ENCODE peak calls at places on chromosome 6, in ten cellular contexts. H, G, Q, L, M, Y, K, Z, N and X are unnamed samples.

GRCh38 chr6:80548496-80548895 is 442.0 kb downstream of the BCKDHB start:
- DNase-seq in H (no peak), G (no peak), Q (no peak), L (no peak), M (no peak), Y (no peak), K (peak), Z (no peak), N (no peak), X (no peak)

GRCh38 chr6:42141603-42142117 is 760 bp downstream of the C6orf132 start:
- DNase-seq in H (peak), G (no peak), Q (no peak), L (peak), M (no peak), Y (no peak), K (no peak), Z (no peak), N (no peak), X (no peak)

GRCh38 chr6:79544299-79544927 is 7.2 kb upstream of the LCA5 start:
- DNase-seq in H (no peak), G (no peak), Q (no peak), L (no peak), M (no peak), Y (no peak), K (peak), Z (no peak), N (no peak), X (no peak)

GRCh38 chr6:83193747-83194582 is 808 bp downstream of the RWDD2A start:
- DNase-seq in H (peak), G (peak), Q (peak), L (peak), M (peak), Y (no peak), K (peak), Z (peak), N (peak), X (peak)

GRCh38 chr6:11462742-11463414 is 74.7 kb upstream of the TMEM170B start:
- DNase-seq in H (no peak), G (no peak), Q (no peak), L (no peak), M (no peak), Y (no peak), K (no peak), Z (no peak), N (no peak), X (no peak)

GRCh38 chr6:155706341-155706740 is 250.7 kb upstream of the NOX3 start:
- DNase-seq in H (no peak), G (no peak), Q (no peak), L (no peak), M (no peak), Y (no peak), K (peak), Z (no peak), N (no peak), X (no peak)

GRCh38 chr6:158970640-158971291 is 29.2 kb downstream of the RSPH3 start:
- DNase-seq in H (no peak), G (peak), Q (no peak), L (no peak), M (no peak), Y (no peak), K (no peak), Z (no peak), N (no peak), X (no peak)

GRCh38 chr6:72789145-72789544 is 167.3 kb downstream of the KCNQ5 start:
- DNase-seq in H (no peak), G (no peak), Q (no peak), L (no peak), M (no peak), Y (no peak), K (no peak), Z (no peak), N (no peak), X (no peak)

GRCh38 chr6:44100088-44100550 is 27.1 kb downstream of the MRPL14 start:
- DNase-seq in H (no peak), G (peak), Q (no peak), L (peak), M (peak), Y (no peak), K (peak), Z (no peak), N (no peak), X (no peak)

GRCh38 chr6:23137596-23137995 is 568.2 kb downstream of the HDGFL1 start:
- DNase-seq in H (no peak), G (no peak), Q (no peak), L (peak), M (no peak), Y (no peak), K (peak), Z (no peak), N (no peak), X (no peak)

GRCh38 chr6:43834528-43835145 is 64.6 kb downstream of the VEGFA start:
- DNase-seq in H (no peak), G (peak), Q (no peak), L (no peak), M (no peak), Y (no peak), K (no peak), Z (no peak), N (no peak), X (no peak)

GRCh38 chr6:167968091-167968490 is 29.4 kb upstream of the KIF25 start:
- DNase-seq in H (peak), G (peak), Q (no peak), L (no peak), M (no peak), Y (no peak), K (no peak), Z (no peak), N (no peak), X (no peak)

GRCh38 chr6:144033816-144034540 is 25.9 kb upstream of the PLAGL1 start:
- DNase-seq in H (no peak), G (peak), Q (no peak), L (peak), M (no peak), Y (no peak), K (peak), Z (no peak), N (no peak), X (no peak)

GRCh38 chr6:16168121-16168520 is 39.2 kb downstream of the MYLIP start:
- DNase-seq in H (no peak), G (no peak), Q (no peak), L (no peak), M (no peak), Y (no peak), K (no peak), Z (no peak), N (no peak), X (no peak)

GRCh38 chr6:63750400-63750799 is 114.8 kb downstream of the PHF3 start:
- DNase-seq in H (no peak), G (no peak), Q (no peak), L (no peak), M (no peak), Y (no peak), K (no peak), Z (no peak), N (no peak), X (no peak)

GRCh38 chr6:45677381-45677992 is 299.8 kb upstream of the SUPT3H start:
- DNase-seq in H (peak), G (no peak), Q (no peak), L (no peak), M (peak), Y (no peak), K (peak), Z (no peak), N (no peak), X (no peak)

GRCh38 chr6:157221049-157221816 is 102.1 kb downstream of the TMEM242 start:
- DNase-seq in H (peak), G (no peak), Q (peak), L (no peak), M (peak), Y (no peak), K (peak), Z (peak), N (peak), X (peak)

GRCh38 chr6:64890609-64891008 is 816.4 kb downstream of the EYS start:
- DNase-seq in H (no peak), G (no peak), Q (no peak), L (no peak), M (no peak), Y (no peak), K (peak), Z (no peak), N (no peak), X (no peak)

GRCh38 chr6:75748743-75749538 is at the start of gene MYO6:
- DNase-seq in H (peak), G (peak), Q (peak), L (peak), M (peak), Y (peak), K (peak), Z (peak), N (peak), X (peak)

GRCh38 chr6:170505306-170505705 is 47.8 kb downstream of the PSMB1 start:
- DNase-seq in H (no peak), G (no peak), Q (no peak), L (no peak), M (no peak), Y (no peak), K (no peak), Z (peak), N (no peak), X (no peak)

GRCh38 chr6:122289721-122290501 is 109.5 kb upstream of the HSF2 start:
- DNase-seq in H (no peak), G (peak), Q (no peak), L (peak), M (no peak), Y (no peak), K (peak), Z (no peak), N (no peak), X (no peak)

GRCh38 chr6:85449388-85449817 is 480 bp upstream of the NT5E start:
- DNase-seq in H (peak), G (peak), Q (no peak), L (no peak), M (peak), Y (no peak), K (peak), Z (peak), N (no peak), X (no peak)

GRCh38 chr6:31541059-31541657 is 645 bp downstream of the DDX39B start:
- DNase-seq in H (peak), G (peak), Q (peak), L (peak), M (peak), Y (no peak), K (peak), Z (no peak), N (no peak), X (no peak)

GRCh38 chr6:35727206-35727934 is 9.5 kb upstream of the ARMC12 start:
- DNase-seq in H (peak), G (peak), Q (peak), L (peak), M (peak), Y (peak), K (peak), Z (peak), N (peak), X (peak)

GRCh38 chr6:90008189-90008907 is 114.1 kb downstream of the GJA10 start:
- DNase-seq in H (no peak), G (no peak), Q (no peak), L (no peak), M (no peak), Y (no peak), K (no peak), Z (no peak), N (no peak), X (no peak)

GRCh38 chr6:48985025-48985424 is 478.0 kb downstream of the MMUT start:
- DNase-seq in H (no peak), G (no peak), Q (no peak), L (no peak), M (no peak), Y (no peak), K (peak), Z (no peak), N (no peak), X (no peak)

GRCh38 chr6:91654844-91655192 is 1067.9 kb upstream of the MAP3K7 start:
- DNase-seq in H (no peak), G (no peak), Q (no peak), L (no peak), M (no peak), Y (no peak), K (no peak), Z (no peak), N (no peak), X (no peak)

GRCh38 chr6:23446394-23447001 is 679.5 kb upstream of the NRSN1 start:
- DNase-seq in H (no peak), G (peak), Q (no peak), L (peak), M (peak), Y (no peak), K (peak), Z (no peak), N (no peak), X (no peak)

GRCh38 chr6:42555477-42556457 is 8.1 kb upstream of the UBR2 start:
- DNase-seq in H (peak), G (peak), Q (no peak), L (peak), M (no peak), Y (no peak), K (peak), Z (no peak), N (no peak), X (no peak)

GRCh38 chr6:141482773-141483172 is 650.0 kb upstream of the GJE1 start:
- DNase-seq in H (no peak), G (no peak), Q (no peak), L (no peak), M (no peak), Y (no peak), K (no peak), Z (no peak), N (no peak), X (no peak)

GRCh38 chr6:52992980-52993379 is 2.1 kb downstream of the GSTA4 start:
- DNase-seq in H (no peak), G (no peak), Q (no peak), L (no peak), M (no peak), Y (no peak), K (peak), Z (no peak), N (no peak), X (no peak)

GRCh38 chr6:11909696-11910132 is 102.4 kb upstream of the HIVEP1 start:
- DNase-seq in H (no peak), G (no peak), Q (no peak), L (no peak), M (no peak), Y (no peak), K (peak), Z (no peak), N (no peak), X (no peak)

GRCh38 chr6:41591859-41592502 is 45.8 kb downstream of the FOXP4 start:
- DNase-seq in H (peak), G (peak), Q (peak), L (peak), M (peak), Y (peak), K (peak), Z (peak), N (peak), X (peak)

GRCh38 chr6:89828988-89829590 is 591 bp upstream of the CASP8AP2 start:
- DNase-seq in H (peak), G (peak), Q (no peak), L (no peak), M (no peak), Y (no peak), K (no peak), Z (no peak), N (no peak), X (no peak)

GRCh38 chr6:28537509-28538140 is 11.9 kb downstream of the GPX5 start:
- DNase-seq in H (no peak), G (peak), Q (no peak), L (peak), M (no peak), Y (no peak), K (peak), Z (no peak), N (no peak), X (no peak)

GRCh38 chr6:71284785-71285184 is 3.8 kb upstream of the OGFRL1 start:
- DNase-seq in H (no peak), G (no peak), Q (peak), L (peak), M (no peak), Y (no peak), K (no peak), Z (no peak), N (no peak), X (no peak)

GRCh38 chr6:152380351-152380767 is 256.8 kb downstream of the SYNE1 start:
- DNase-seq in H (no peak), G (no peak), Q (no peak), L (peak), M (peak), Y (no peak), K (peak), Z (no peak), N (no peak), X (no peak)

DNA sequence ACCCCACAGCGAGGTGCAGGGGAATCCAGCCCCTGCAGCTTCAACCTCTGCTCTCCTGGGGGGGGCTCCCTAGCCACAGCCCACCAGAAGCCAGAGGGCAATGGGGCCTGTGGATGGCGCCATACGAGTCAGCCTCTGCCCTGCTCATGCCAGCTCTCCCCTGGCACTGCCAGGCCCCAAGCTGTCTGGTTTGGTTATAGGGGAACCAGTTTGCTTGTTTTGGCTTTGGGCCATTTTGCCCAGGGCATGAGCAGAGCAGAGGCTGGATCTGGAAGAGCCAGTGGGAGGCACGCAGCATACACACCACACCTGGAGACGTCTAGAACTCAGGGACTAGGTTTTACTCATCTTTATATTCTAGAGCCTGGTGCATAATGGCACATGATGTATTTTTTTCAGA is 66.7 kb upstream of the SLC22A16 start:
- DNase-seq in H (no peak), G (no peak), Q (peak), L (no peak), M (no peak), Y (no peak), K (no peak), Z (no peak), N (no peak), X (no peak)
- H3K27ac ChIP-seq in H (no peak), G (no peak), Q (peak), L (no peak), M (peak), Y (peak), K (no peak), Z (no peak), N (no peak), X (no peak)

GRCh38 chr6:138160329-138161117 is 1.2 kb upstream of the ARFGEF3 start:
- DNase-seq in H (no peak), G (peak), Q (no peak), L (no peak), M (no peak), Y (no peak), K (no peak), Z (no peak), N (no peak), X (no peak)
- H3K4me3 ChIP-seq in H (no peak), G (peak), Q (peak), L (no peak), M (no peak), Y (no peak), K (no peak), Z (no peak), N (no peak), X (no peak)

DNA sequence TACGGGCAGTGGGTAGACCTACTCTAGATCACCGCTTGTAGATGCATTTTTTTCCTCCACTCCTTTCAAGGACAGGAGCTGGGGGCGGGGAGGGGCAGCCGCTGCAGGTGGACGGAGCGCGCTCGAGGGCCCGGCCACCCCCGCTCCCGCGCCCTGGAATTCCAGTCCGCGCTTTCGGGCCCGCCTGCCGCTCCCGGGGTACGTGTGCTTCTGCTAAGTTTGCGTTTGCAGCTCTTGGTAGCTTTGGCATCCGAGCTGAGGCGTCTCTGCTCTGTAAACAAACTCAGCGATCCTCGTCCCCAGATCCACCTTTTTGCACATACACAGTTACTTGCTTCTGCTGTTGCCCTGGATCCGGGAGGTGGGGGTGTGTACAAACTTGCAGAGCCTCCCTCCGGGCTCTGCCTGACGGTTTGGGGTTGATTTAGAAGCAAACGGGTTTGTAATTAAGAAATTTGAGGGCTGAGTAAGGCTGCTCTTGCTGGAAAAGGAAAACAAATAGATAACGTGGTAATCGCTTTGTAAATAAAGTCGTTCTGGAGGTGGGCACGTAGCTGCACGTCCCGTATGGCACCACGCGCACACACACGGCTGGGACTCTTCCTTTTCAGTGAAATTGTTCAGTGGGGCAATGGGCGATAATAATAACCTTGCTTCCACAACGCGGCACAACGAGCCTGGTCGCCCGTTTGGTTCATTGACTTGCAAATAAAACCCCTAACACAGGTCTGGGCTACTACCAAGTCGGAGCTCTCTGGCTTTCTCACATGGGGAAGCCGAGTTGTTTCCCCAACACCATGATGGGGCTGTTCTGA is 998 bp upstream of the CITED2 start:
- DNase-seq in H (peak), G (peak), Q (peak), L (peak), M (peak), Y (peak), K (peak), Z (peak), N (peak), X (peak)
- TF ChIP-seq CTCF in H (no peak), G (peak), Q (no peak), L (peak), M (peak), Y (no peak), K (no peak), Z (no peak), N (no peak), X (no peak)

GRCh38 chr6:2632368-2632767 is 118.4 kb downstream of the MYLK4 start:
- DNase-seq in H (no peak), G (no peak), Q (no peak), L (no peak), M (peak), Y (no peak), K (peak), Z (no peak), N (peak), X (peak)

GRCh38 chr6:2634151-2634964 is 116.4 kb downstream of the MYLK4 start:
- DNase-seq in H (peak), G (peak), Q (peak), L (peak), M (peak), Y (peak), K (peak), Z (peak), N (peak), X (peak)

GRCh38 chr6:2630891-2631458 is 119.7 kb downstream of the MYLK4 start:
- DNase-seq in H (no peak), G (no peak), Q (no peak), L (no peak), M (peak), Y (no peak), K (peak), Z (no peak), N (no peak), X (no peak)

GRCh38 chr6:2633763-2634150 is 117.0 kb downstream of the MYLK4 start:
- DNase-seq in H (no peak), G (no peak), Q (no peak), L (no peak), M (no peak), Y (no peak), K (no peak), Z (no peak), N (no peak), X (no peak)

DNA sequence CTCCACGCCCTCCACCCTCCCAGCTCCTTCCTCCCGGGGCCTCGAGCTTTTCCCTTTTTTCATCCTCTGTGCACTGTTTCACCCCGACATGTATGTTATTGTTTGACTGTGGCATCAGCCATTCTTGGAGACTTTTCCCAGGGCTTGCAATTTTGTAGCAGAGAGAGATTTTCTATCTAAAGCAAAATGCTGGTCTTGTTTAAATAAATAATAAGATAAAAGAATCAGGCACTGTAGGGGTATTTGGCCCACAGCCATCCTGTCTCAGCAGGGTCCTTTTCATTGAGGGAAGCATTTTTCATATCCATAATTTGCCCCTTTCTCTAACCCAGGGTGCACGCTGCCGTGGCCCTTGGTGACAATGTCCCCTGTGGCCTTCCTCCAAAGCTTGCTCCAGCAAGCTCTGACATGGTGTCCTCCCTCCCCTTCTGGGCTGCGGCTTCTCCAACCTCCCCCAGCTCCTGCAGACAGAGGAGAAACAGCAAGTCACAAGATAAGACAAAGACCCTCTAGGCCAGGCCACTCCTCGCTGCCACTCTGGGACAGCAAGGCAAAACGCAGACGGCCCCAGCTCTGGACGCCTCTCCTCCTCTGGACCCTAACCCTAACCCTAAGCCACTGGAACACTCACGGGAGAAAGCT is 117.7 kb downstream of the MYLK4 start:
- DNase-seq in H (no peak), G (no peak), Q (no peak), L (no peak), M (no peak), Y (no peak), K (no peak), Z (no peak), N (no peak), X (no peak)
- H3K27ac ChIP-seq in H (no peak), G (no peak), Q (peak), L (no peak), M (peak), Y (peak), K (no peak), Z (peak), N (peak), X (peak)